ENCODE peak calls at places on chromosome 15, in eight cellular contexts. One of them, this sample, is unnamed.

GRCh38 chr15:75214293-75215096 is 12.8 kb downstream of the C15orf39 start:
- DNase-seq in heart left ventricle: no peak
- DNase-seq in dorsolateral prefrontal cortex: no peak
- DNase-seq in RCC 7860: no peak
- DNase-seq in B cell: no peak
- DNase-seq in HT1080: no peak
- DNase-seq in left ventricle myocardium superior: no peak
- DNase-seq in endothelial cell: no peak
- DNase-seq in this sample: no peak

GRCh38 chr15:33720952-33721351 is 247.3 kb upstream of the CHRM5 start:
- DNase-seq in RCC 7860: peak
- DNase-seq in heart left ventricle: no peak
- DNase-seq in B cell: no peak
- DNase-seq in dorsolateral prefrontal cortex: no peak
- DNase-seq in HT1080: peak
- DNase-seq in endothelial cell: no peak
- DNase-seq in left ventricle myocardium superior: no peak
- DNase-seq in this sample: peak

GRCh38 chr15:44633603-44634002 is 29.9 kb downstream of the SPG11 start:
- DNase-seq in endothelial cell: no peak
- DNase-seq in B cell: no peak
- DNase-seq in left ventricle myocardium superior: no peak
- DNase-seq in dorsolateral prefrontal cortex: no peak
- DNase-seq in RCC 7860: no peak
- DNase-seq in heart left ventricle: no peak
- DNase-seq in HT1080: peak
- DNase-seq in this sample: no peak

GRCh38 chr15:33968224-33968623 is at the start of gene CHRM5:
- DNase-seq in HT1080: no peak
- DNase-seq in left ventricle myocardium superior: no peak
- DNase-seq in dorsolateral prefrontal cortex: no peak
- DNase-seq in RCC 7860: no peak
- DNase-seq in heart left ventricle: no peak
- DNase-seq in B cell: no peak
- DNase-seq in endothelial cell: no peak
- DNase-seq in this sample: no peak

GRCh38 chr15:69314174-69314573 is 15.5 kb downstream of the PAQR5 start:
- DNase-seq in endothelial cell: no peak
- DNase-seq in left ventricle myocardium superior: no peak
- DNase-seq in B cell: no peak
- DNase-seq in HT1080: no peak
- DNase-seq in RCC 7860: no peak
- DNase-seq in dorsolateral prefrontal cortex: no peak
- DNase-seq in heart left ventricle: no peak
- DNase-seq in this sample: no peak

GRCh38 chr15:99135194-99135593 is 30.3 kb downstream of the SYNM start:
- DNase-seq in dorsolateral prefrontal cortex: no peak
- DNase-seq in left ventricle myocardium superior: no peak
- DNase-seq in RCC 7860: no peak
- DNase-seq in endothelial cell: no peak
- DNase-seq in HT1080: no peak
- DNase-seq in B cell: no peak
- DNase-seq in heart left ventricle: no peak
- DNase-seq in this sample: no peak

GRCh38 chr15:45855907-45856579 is 221.2 kb downstream of the SQOR start:
- DNase-seq in RCC 7860: peak
- DNase-seq in left ventricle myocardium superior: no peak
- DNase-seq in endothelial cell: no peak
- DNase-seq in B cell: no peak
- DNase-seq in HT1080: peak
- DNase-seq in dorsolateral prefrontal cortex: no peak
- DNase-seq in heart left ventricle: no peak
- DNase-seq in this sample: peak

GRCh38 chr15:57565326-57565725 is 26.4 kb upstream of the MYZAP start:
- DNase-seq in left ventricle myocardium superior: no peak
- DNase-seq in heart left ventricle: no peak
- DNase-seq in B cell: no peak
- DNase-seq in endothelial cell: no peak
- DNase-seq in dorsolateral prefrontal cortex: no peak
- DNase-seq in HT1080: no peak
- DNase-seq in RCC 7860: no peak
- DNase-seq in this sample: peak

GRCh38 chr15:22224241-22224671 is 143.9 kb downstream of the OR4M2 start:
- DNase-seq in RCC 7860: no peak
- DNase-seq in HT1080: no peak
- DNase-seq in heart left ventricle: no peak
- DNase-seq in B cell: no peak
- DNase-seq in endothelial cell: no peak
- DNase-seq in dorsolateral prefrontal cortex: peak
- DNase-seq in left ventricle myocardium superior: no peak
- DNase-seq in this sample: no peak

GRCh38 chr15:81163961-81164800 is 30.1 kb downstream of the CFAP161 start:
- DNase-seq in RCC 7860: no peak
- DNase-seq in HT1080: no peak
- DNase-seq in left ventricle myocardium superior: no peak
- DNase-seq in endothelial cell: no peak
- DNase-seq in B cell: no peak
- DNase-seq in heart left ventricle: no peak
- DNase-seq in dorsolateral prefrontal cortex: no peak
- DNase-seq in this sample: peak

GRCh38 chr15:80779658-80780415 is 667 bp downstream of the CEMIP start:
- DNase-seq in left ventricle myocardium superior: peak
- DNase-seq in RCC 7860: no peak
- DNase-seq in dorsolateral prefrontal cortex: no peak
- DNase-seq in endothelial cell: peak
- DNase-seq in B cell: no peak
- DNase-seq in HT1080: peak
- DNase-seq in heart left ventricle: peak
- DNase-seq in this sample: peak

This sample was measured in SW480.